ENCODE peak calls at places on chromosome 19, in five cellular contexts. X, K, Z, E and M are unnamed samples.
A peak's percentile ranks its signal among the peaks of the same experiment; 100 is the strongest.

GRCh38 chr19:19900124-19900523 is 622 bp upstream of the ZNF93 start:
- DNase-seq in E (peak; percentile 75), X (no peak), Z (peak; percentile 54), K (no peak), M (no peak)

GRCh38 chr19:16261584-16262370 is 62.8 kb upstream of the KLF2 start:
- DNase-seq in E (no peak), K (no peak), X (no peak), Z (no peak), M (no peak)

GRCh38 chr19:572891-573825 is 762 bp downstream of the BSG start:
- DNase-seq in X (peak; percentile 43), K (peak; percentile 80), E (peak; percentile 82), Z (peak; percentile 80), M (peak; percentile 43)

GRCh38 chr19:8592231-8593009 is 15.2 kb upstream of the MYO1F start:
- DNase-seq in X (peak; percentile 96), Z (peak; percentile 100), E (peak; percentile 100), K (peak; percentile 99), M (peak; percentile 95)

GRCh38 chr19:53597023-53597422 is 34.8 kb upstream of the DPRX start:
- DNase-seq in Z (peak; percentile 13), K (no peak), X (no peak), E (no peak), M (no peak)

GRCh38 chr19:53960187-53960586 is 2.5 kb upstream of the CACNG8 start:
- DNase-seq in E (no peak), X (no peak), Z (no peak), K (no peak), M (no peak)

GRCh38 chr19:18814063-18814462 is 17.7 kb upstream of the UPF1 start:
- DNase-seq in K (no peak), X (no peak), Z (peak; percentile 64), E (peak; percentile 62), M (no peak)

GRCh38 chr19:5290336-5291262 is 50.0 kb downstream of the PTPRS start:
- DNase-seq in E (no peak), X (no peak), K (no peak), Z (no peak), M (no peak)

GRCh38 chr19:17020823-17021222 is 5.8 kb downstream of the CPAMD8 start:
- DNase-seq in Z (no peak), K (no peak), X (no peak), E (no peak), M (no peak)

GRCh38 chr19:1133471-1133929 is 29.7 kb downstream of the GPX4 start:
- DNase-seq in X (no peak), Z (peak; percentile 26), K (no peak), E (no peak), M (no peak)

GRCh38 chr19:31139871-31140505 is 209.2 kb downstream of the TSHZ3 start:
- DNase-seq in Z (peak; percentile 80), X (no peak), E (peak; percentile 92), K (no peak), M (no peak)

GRCh38 chr19:5434970-5435641 is 20.1 kb upstream of the ZNRF4 start:
- DNase-seq in E (peak; percentile 98), K (no peak), X (no peak), Z (peak; percentile 59), M (no peak)

GRCh38 chr19:19403373-19403901 is 2.0 kb upstream of the GATAD2A start:
- DNase-seq in E (peak; percentile 89), X (no peak), K (no peak), Z (peak; percentile 61), M (no peak)

GRCh38 chr19:30207357-30207756 is 164.8 kb upstream of the ZNF536 start:
- DNase-seq in E (no peak), Z (no peak), X (no peak), K (no peak), M (no peak)

GRCh38 chr19:37943480-37943879 is 36.5 kb downstream of the SIPA1L3 start:
- DNase-seq in X (no peak), K (no peak), E (no peak), Z (no peak), M (no peak)

GRCh38 chr19:12952488-12953455 is 4.3 kb downstream of the GADD45GIP1 start:
- DNase-seq in E (peak; percentile 94), Z (peak; percentile 74), X (peak; percentile 61), K (no peak), M (no peak)

GRCh38 chr19:18280247-18281081 is 958 bp downstream of the JUND start:
- DNase-seq in E (peak; percentile 85), K (peak; percentile 93), Z (peak; percentile 76), X (peak; percentile 82), M (peak; percentile 76)

GRCh38 chr19:16514383-16515019 is 18.3 kb downstream of the C19orf44 start:
- DNase-seq in X (no peak), Z (no peak), K (no peak), E (no peak), M (no peak)

GRCh38 chr19:2385053-2385721 is 25.1 kb downstream of the TMPRSS9 start:
- DNase-seq in K (peak; percentile 72), E (peak; percentile 87), X (no peak), Z (peak; percentile 62), M (no peak)

GRCh38 chr19:55206664-55207500 is 2.4 kb downstream of the PTPRH start:
- DNase-seq in K (peak; percentile 98), Z (peak; percentile 92), X (peak; percentile 92), E (peak; percentile 96), M (peak; percentile 75)

GRCh38 chr19:29858000-29858596 is 46.3 kb downstream of the CCNE1 start:
- DNase-seq in E (peak; percentile 28), X (no peak), K (no peak), Z (no peak), M (no peak)

GRCh38 chr19:19627716-19628498 is at the start of gene LPAR2:
- DNase-seq in Z (peak; percentile 28), X (peak; percentile 28), K (no peak), E (peak; percentile 36), M (no peak)

GRCh38 chr19:19482785-19483625 is 32.3 kb downstream of the TSSK6 start:
- DNase-seq in Z (no peak), E (no peak), K (no peak), X (no peak), M (no peak)

GRCh38 chr19:48739835-48740704 is at the start of gene RASIP1:
- DNase-seq in Z (no peak), K (no peak), E (no peak), X (peak; percentile 84), M (peak; percentile 68)
- H3K27me3 ChIP-seq in Z (peaks cover 11% of the 10 kb centered on the region), K (no peaks in the 10 kb centered on the region), E (peaks cover 5% of the 10 kb centered on the region), X (no peaks in the 10 kb centered on the region), M (no peaks in the 10 kb centered on the region)

GRCh38 chr19:6793411-6793810 is 20.9 kb downstream of the VAV1 start:
- DNase-seq in E (no peak), Z (no peak), X (no peak), K (no peak), M (no peak)

GRCh38 chr19:6800991-6801396 is 28.5 kb downstream of the VAV1 start:
- DNase-seq in E (peak; percentile 86), X (no peak), K (no peak), Z (no peak), M (no peak)

GRCh38 chr19:6793973-6794372 is 21.5 kb downstream of the VAV1 start:
- DNase-seq in X (no peak), K (no peak), Z (no peak), E (no peak), M (no peak)

GRCh38 chr19:6794817-6795431 is 22.4 kb downstream of the VAV1 start:
- DNase-seq in E (peak; percentile 4), X (no peak), K (no peak), Z (no peak), M (no peak)

GRCh38 chr19:6796278-6796677 is 23.8 kb downstream of the VAV1 start:
- DNase-seq in E (no peak), X (no peak), K (no peak), Z (no peak), M (no peak)
- H3K4me1 ChIP-seq in E (peaks cover 1% of the 10 kb centered on the region), X (peaks cover 2% of the 10 kb centered on the region), K (peaks cover 1% of the 10 kb centered on the region), Z (peaks cover under 1% of the 10 kb centered on the region), M (peaks cover 3% of the 10 kb centered on the region)

GRCh38 chr19:10830941-10831779 is 4.9 kb downstream of the TMED1 start:
- DNase-seq in E (no peak), Z (no peak), X (no peak), K (no peak), M (no peak)
- H3K4me3 ChIP-seq in E (no peak overlapping the region), Z (no peak overlapping the region), X (no peak overlapping the region), K (no peak overlapping the region), M (no peak overlapping the region)

DNA sequence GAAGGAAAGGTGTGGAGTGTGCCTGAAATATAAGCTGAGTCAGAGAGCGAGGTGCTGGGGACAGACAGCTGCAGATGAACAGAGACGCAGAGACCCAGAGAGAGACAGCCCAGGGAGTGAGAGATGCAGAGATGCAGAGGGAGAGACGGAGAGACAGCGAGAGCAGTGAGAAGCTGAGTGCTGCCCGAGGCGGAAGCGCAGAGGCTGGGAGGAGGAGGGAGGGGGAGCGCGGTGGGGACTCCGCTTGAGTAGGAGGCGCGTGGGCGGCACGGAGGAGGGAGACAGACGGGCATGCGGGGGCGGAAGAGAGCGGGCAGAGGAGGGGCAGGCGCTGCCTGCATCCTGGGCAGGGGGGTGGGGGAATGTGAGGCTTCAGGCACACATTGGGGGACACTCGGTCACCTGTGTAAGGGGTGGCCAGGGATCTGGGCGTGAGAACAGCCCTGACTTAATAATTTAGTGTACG is 25.7 kb downstream of the SLC8A2 start:
- DNase-seq in E (peak; percentile 36), X (no peak), Z (peak; percentile 67), K (peak; percentile 83), M (no peak)
- H3K27me3 ChIP-seq in E (peaks cover 79% of the 10 kb centered on the region), X (peaks cover 71% of the 10 kb centered on the region), Z (peaks cover 78% of the 10 kb centered on the region), K (peaks cover 60% of the 10 kb centered on the region), M (peaks cover 100% of the 10 kb centered on the region)